ENCODE peak calls at places on chromosome 5, in seven cellular contexts. P is uterus, C is psoas muscle, G is aorta, K is heart left ventricle, R is colonic mucosa, M is transverse colon. W is an unnamed sample.
A peak's percentile ranks its signal among the peaks of the same experiment; 100 is the strongest.

GRCh38 chr5:171496431-171496830 is 77.0 kb downstream of the FGF18 start:
- DNase-seq in P (no peak), C (no peak), G (no peak), K (peak; percentile 52), R (no peak), M (no peak), W (peak; percentile 42)

GRCh38 chr5:104611419-104611818 is 1048.8 kb upstream of the NUDT12 start:
- DNase-seq in P (no peak), C (no peak), G (no peak), K (no peak), R (no peak), M (no peak), W (no peak)

GRCh38 chr5:134148986-134149539 is 27.7 kb downstream of the SKP1 start:
- DNase-seq in P (no peak), C (no peak), G (no peak), K (no peak), R (no peak), M (no peak), W (no peak)

GRCh38 chr5:169097374-169097831 is 203.5 kb downstream of the SLIT3 start:
- DNase-seq in P (no peak), C (no peak), G (no peak), K (no peak), R (no peak), M (no peak), W (no peak)

GRCh38 chr5:116887104-116887503 is 312.5 kb upstream of the SEMA6A start:
- DNase-seq in P (no peak), C (no peak), G (no peak), K (no peak), R (no peak), M (no peak), W (no peak)

GRCh38 chr5:75611324-75612210 is at the start of gene ANKDD1B:
- DNase-seq in P (peak; percentile 31), C (peak; percentile 60), G (peak; percentile 80), K (peak; percentile 33), R (peak; percentile 54), M (peak; percentile 34), W (no peak)

GRCh38 chr5:135005076-135005475 is 29.0 kb downstream of the PITX1 start:
- DNase-seq in P (no peak), C (no peak), G (no peak), K (no peak), R (no peak), M (no peak), W (no peak)

GRCh38 chr5:39138892-39139291 is 64.7 kb upstream of the RICTOR start:
- DNase-seq in P (no peak), C (no peak), G (no peak), K (no peak), R (no peak), M (no peak), W (no peak)

GRCh38 chr5:108560581-108560980 is 178.7 kb upstream of the FBXL17 start:
- DNase-seq in P (no peak), C (peak; percentile 50), G (no peak), K (peak; percentile 56), R (no peak), M (no peak), W (peak; percentile 50)

GRCh38 chr5:1793966-1794895 is 5.4 kb downstream of the MRPL36 start:
- DNase-seq in P (no peak), C (no peak), G (peak; percentile 73), K (no peak), R (no peak), M (peak; percentile 38), W (no peak)

GRCh38 chr5:1795931-1796330 is 3.7 kb downstream of the MRPL36 start:
- DNase-seq in P (no peak), C (no peak), G (peak; percentile 46), K (no peak), R (no peak), M (no peak), W (no peak)

GRCh38 chr5:1793301-1793740 is 6.3 kb downstream of the MRPL36 start:
- DNase-seq in P (no peak), C (no peak), G (peak; percentile 55), K (no peak), R (no peak), M (no peak), W (no peak)

GRCh38 chr5:1795506-1795905 is 4.1 kb downstream of the MRPL36 start:
- DNase-seq in P (no peak), C (no peak), G (peak; percentile 34), K (no peak), R (no peak), M (no peak), W (no peak)

DNA sequence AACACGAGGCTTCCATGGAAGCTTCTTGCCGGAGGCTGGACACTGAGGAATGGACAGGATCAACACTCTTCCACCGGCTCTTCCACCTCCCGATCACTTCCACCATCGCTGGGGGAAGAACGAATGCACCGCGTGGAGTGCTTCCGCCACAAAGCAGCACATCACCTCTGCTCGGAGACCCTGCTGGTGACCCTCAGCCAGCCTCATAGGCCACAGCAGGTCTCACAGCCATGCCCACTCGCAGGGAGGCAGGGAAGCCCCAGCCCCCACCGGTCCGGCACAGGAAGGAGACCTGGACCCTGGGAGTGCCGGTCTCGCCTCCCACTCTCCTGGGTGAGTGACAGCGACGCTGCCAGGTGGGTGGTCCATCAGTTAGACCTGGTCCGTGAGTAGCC is 4.7 kb downstream of the MRPL36 start:
- DNase-seq in P (no peak), C (no peak), G (peak; percentile 76), K (no peak), R (no peak), M (no peak), W (no peak)
- H3K4me1 ChIP-seq in P (no peaks in the 10 kb centered on the region), C (peaks cover 11% of the 10 kb centered on the region), G (no peaks in the 10 kb centered on the region), K (peaks cover 26% of the 10 kb centered on the region), R (peaks cover 4% of the 10 kb centered on the region), M (peaks cover 7% of the 10 kb centered on the region), W (peaks cover 6% of the 10 kb centered on the region)

GRCh38 chr5:10700516-10700915 is 60.5 kb downstream of the DAP start:
- DNase-seq in P (no peak), C (no peak), G (no peak), K (no peak), R (no peak), M (no peak), W (no peak)
- H3K4me1 ChIP-seq in P (peaks cover 7% of the 10 kb centered on the region), C (no peaks in the 10 kb centered on the region), G (no peaks in the 10 kb centered on the region), K (peaks cover 38% of the 10 kb centered on the region), R (peaks cover 2% of the 10 kb centered on the region), M (peaks cover 8% of the 10 kb centered on the region), W (peaks cover 2% of the 10 kb centered on the region)

DNA sequence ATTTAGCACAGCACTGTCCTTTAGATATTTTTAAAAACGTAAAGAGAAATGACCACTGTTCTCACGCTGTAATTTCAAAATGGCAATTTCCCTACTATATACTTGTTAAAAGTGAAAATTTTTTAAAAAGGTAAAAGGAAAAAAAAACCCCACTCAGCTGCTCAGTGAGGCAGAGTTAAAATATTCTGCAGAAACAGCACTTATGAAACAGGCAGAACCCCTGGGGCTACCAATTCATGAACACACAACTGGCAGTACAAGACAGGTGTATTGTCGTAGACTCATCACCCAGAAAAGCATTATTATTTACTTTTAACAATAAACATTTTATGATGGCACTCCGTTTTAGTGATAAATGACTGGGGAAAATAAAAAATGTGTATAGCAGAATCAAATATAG is 1.6 kb upstream of the RASGRF2 start:
- DNase-seq in P (no peak), C (no peak), G (no peak), K (no peak), R (no peak), M (no peak), W (no peak)
- H3K4me1 ChIP-seq in P (no peaks in the 10 kb centered on the region), C (no peaks in the 10 kb centered on the region), G (no peaks in the 10 kb centered on the region), K (no peaks in the 10 kb centered on the region), R (no peaks in the 10 kb centered on the region), M (no peaks in the 10 kb centered on the region), W (no peaks in the 10 kb centered on the region)

DNA sequence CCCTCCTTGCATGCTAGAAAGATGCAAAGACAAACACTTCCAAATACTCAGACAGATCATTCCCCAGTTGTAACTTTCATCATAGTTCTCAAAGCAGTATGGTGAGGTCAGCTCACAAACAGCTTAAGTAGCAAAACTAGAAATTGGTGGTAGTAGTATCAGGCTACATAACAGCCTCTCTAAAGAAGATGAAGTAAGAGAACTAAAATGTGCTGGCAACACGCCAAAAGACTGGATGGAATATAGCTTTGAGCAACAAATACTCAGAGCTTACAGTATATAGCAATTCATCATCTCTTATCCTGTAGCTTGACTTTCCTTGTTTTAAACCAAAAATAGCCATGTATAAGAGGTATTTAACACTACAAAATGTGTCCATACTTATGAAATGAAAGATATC is 7.5 kb downstream of the PFDN1 start:
- DNase-seq in P (peak; percentile 71), C (no peak), G (no peak), K (peak; percentile 71), R (peak; percentile 36), M (peak; percentile 27), W (peak; percentile 82)
- H3K4me1 ChIP-seq in P (peaks cover 13% of the 10 kb centered on the region), C (peaks cover 81% of the 10 kb centered on the region), G (peaks cover 4% of the 10 kb centered on the region), K (peaks cover 85% of the 10 kb centered on the region), R (no peaks in the 10 kb centered on the region), M (peaks cover 19% of the 10 kb centered on the region), W (peaks cover 83% of the 10 kb centered on the region)

GRCh38 chr5:129094087-129094923 is at the start of gene ISOC1:
- DNase-seq in P (peak; percentile 88), C (peak; percentile 93), G (peak; percentile 97), K (peak; percentile 96), R (peak; percentile 91), M (peak; percentile 95), W (peak; percentile 79)

GRCh38 chr5:129097498-129098296 is 3.1 kb downstream of the ISOC1 start:
- DNase-seq in P (no peak), C (no peak), G (no peak), K (peak; percentile 29), R (no peak), M (no peak), W (no peak)

GRCh38 chr5:129096382-129096991 is 1.9 kb downstream of the ISOC1 start:
- DNase-seq in P (no peak), C (no peak), G (no peak), K (no peak), R (peak; percentile 19), M (no peak), W (no peak)

GRCh38 chr5:129098488-129099183 is 4.1 kb downstream of the ISOC1 start:
- DNase-seq in P (peak; percentile 22), C (no peak), G (no peak), K (no peak), R (no peak), M (no peak), W (no peak)

GRCh38 chr5:129094924-129095797 is 612 bp downstream of the ISOC1 start:
- DNase-seq in P (peak; percentile 67), C (peak; percentile 77), G (peak; percentile 89), K (peak; percentile 85), R (peak; percentile 82), M (peak; percentile 79), W (peak; percentile 23)
- H3K4me1 ChIP-seq in P (no peaks in the 10 kb centered on the region), C (peaks cover 23% of the 10 kb centered on the region), G (no peaks in the 10 kb centered on the region), K (peaks cover 47% of the 10 kb centered on the region), R (peaks cover 8% of the 10 kb centered on the region), M (no peaks in the 10 kb centered on the region), W (peaks cover 39% of the 10 kb centered on the region)

DNA sequence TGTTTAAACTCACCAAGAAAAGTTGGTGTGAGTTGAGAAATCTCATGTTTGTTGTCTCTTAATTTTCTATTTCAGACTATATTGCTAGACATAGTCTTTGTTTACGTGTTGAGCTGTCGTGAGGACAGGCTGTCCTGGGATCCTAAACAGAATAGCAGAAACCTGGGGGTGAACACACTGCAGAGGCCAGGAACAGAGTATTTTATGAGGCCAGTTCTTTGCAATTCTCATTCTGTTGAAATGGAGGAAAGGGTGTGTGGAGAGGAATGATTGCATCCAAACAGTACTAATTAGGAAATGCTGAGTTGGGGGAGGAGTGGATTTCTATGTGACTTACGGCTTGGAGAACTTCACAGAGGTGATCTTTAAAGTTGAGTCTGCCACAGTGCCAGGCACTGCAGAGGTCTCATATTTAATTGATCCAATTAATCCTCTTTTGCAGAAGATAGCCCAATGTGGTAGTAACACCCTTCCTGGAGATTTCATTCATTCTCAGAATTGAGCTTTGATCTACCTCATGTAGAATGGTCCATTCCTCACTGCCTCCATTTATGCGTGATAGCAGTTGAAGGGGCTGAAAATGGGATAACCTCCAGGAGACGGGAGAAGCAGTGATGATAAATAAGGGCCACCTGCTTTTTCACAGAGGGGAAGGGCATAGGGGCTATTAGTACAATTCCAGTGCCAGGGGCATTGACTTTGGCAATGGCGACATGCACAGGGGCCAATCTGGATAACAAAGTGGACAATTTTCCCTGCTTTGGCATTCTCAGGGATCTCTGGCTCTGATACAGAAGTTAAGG is 84.7 kb upstream of the TNFAIP8 start:
- DNase-seq in P (no peak), C (no peak), G (no peak), K (no peak), R (no peak), M (no peak), W (no peak)
- H3K4me1 ChIP-seq in P (no peaks in the 10 kb centered on the region), C (peaks cover 3% of the 10 kb centered on the region), G (peaks cover 9% of the 10 kb centered on the region), K (peaks cover 35% of the 10 kb centered on the region), R (peaks cover 8% of the 10 kb centered on the region), M (peaks cover 6% of the 10 kb centered on the region), W (peaks cover 4% of the 10 kb centered on the region)